ENCODE peak calls at places on chromosome 5, in ten cellular contexts. C is psoas muscle; E is foreskin fibroblast; Z is IMR-90; L is bronchial epithelial cell; K is AG09309; X is body of pancreas; A is dorsolateral prefrontal cortex; U is CD4-positive, alpha-beta T cell; T is tibial artery. V is an unnamed sample.

GRCh38 chr5:8070138-8070537 is 201.2 kb downstream of the MTRR start:
- DNase-seq in C (no peak), E (no peak), Z (no peak), L (no peak), K (no peak), X (no peak), A (no peak), U (no peak), T (no peak), V (no peak)

GRCh38 chr5:90293931-90294330 is 115.6 kb downstream of the CETN3 start:
- DNase-seq in C (no peak), E (no peak), Z (peak), L (peak), K (no peak), X (no peak), A (no peak), U (no peak), T (no peak), V (no peak)

GRCh38 chr5:68817696-68818695 is 275.8 kb upstream of the SLC30A5 start:
- DNase-seq in C (no peak), E (peak), Z (no peak), L (no peak), K (no peak), X (no peak), A (peak), U (no peak), T (no peak), V (no peak)

GRCh38 chr5:61322738-61323429 is 9.2 kb upstream of the ZSWIM6 start:
- DNase-seq in C (no peak), E (peak), Z (peak), L (peak), K (no peak), X (peak), A (no peak), U (no peak), T (no peak), V (peak)

GRCh38 chr5:148474025-148474511 is 90.3 kb downstream of the FBXO38 start:
- DNase-seq in C (peak), E (peak), Z (peak), L (no peak), K (no peak), X (peak), A (no peak), U (no peak), T (peak), V (no peak)

GRCh38 chr5:126656397-126657007 is 55.8 kb downstream of the PHAX start:
- DNase-seq in C (no peak), E (peak), Z (peak), L (peak), K (peak), X (no peak), A (no peak), U (no peak), T (no peak), V (no peak)

GRCh38 chr5:131303537-131303936 is 39.7 kb downstream of the CDC42SE2 start:
- DNase-seq in C (no peak), E (peak), Z (peak), L (peak), K (peak), X (no peak), A (no peak), U (no peak), T (no peak), V (no peak)

GRCh38 chr5:43066231-43066798 is 26.2 kb upstream of the ANXA2R start:
- DNase-seq in C (peak), E (peak), Z (peak), L (peak), K (no peak), X (peak), A (peak), U (peak), T (peak), V (peak)

GRCh38 chr5:88842784-88843183 is 40.2 kb downstream of the MEF2C start:
- DNase-seq in C (no peak), E (no peak), Z (no peak), L (no peak), K (no peak), X (no peak), A (no peak), U (no peak), T (no peak), V (no peak)

GRCh38 chr5:113020461-113021273 is 44.1 kb downstream of the DCP2 start:
- DNase-seq in C (no peak), E (peak), Z (peak), L (peak), K (no peak), X (no peak), A (no peak), U (peak), T (no peak), V (no peak)

GRCh38 chr5:14759744-14760547 is 95.4 kb downstream of the OTULIN start:
- DNase-seq in C (no peak), E (no peak), Z (no peak), L (no peak), K (no peak), X (no peak), A (no peak), U (no peak), T (no peak), V (no peak)

GRCh38 chr5:80864706-80865435 is 95.3 kb upstream of the RASGRF2 start:
- DNase-seq in C (no peak), E (no peak), Z (no peak), L (no peak), K (no peak), X (no peak), A (no peak), U (no peak), T (no peak), V (no peak)

GRCh38 chr5:68482199-68482598 is 266.6 kb downstream of the PIK3R1 start:
- DNase-seq in C (no peak), E (peak), Z (peak), L (no peak), K (no peak), X (no peak), A (no peak), U (no peak), T (no peak), V (no peak)

GRCh38 chr5:139378941-139379361 is 4.1 kb downstream of the SLC23A1 start:
- DNase-seq in C (no peak), E (no peak), Z (no peak), L (no peak), K (no peak), X (no peak), A (no peak), U (no peak), T (no peak), V (no peak)

GRCh38 chr5:150186796-150187356 is 3.0 kb upstream of the SLC6A7 start:
- DNase-seq in C (no peak), E (no peak), Z (no peak), L (no peak), K (no peak), X (no peak), A (no peak), U (no peak), T (no peak), V (no peak)

GRCh38 chr5:163869611-163870010 is 364.2 kb downstream of the MAT2B start:
- DNase-seq in C (no peak), E (no peak), Z (no peak), L (no peak), K (no peak), X (no peak), A (no peak), U (no peak), T (no peak), V (no peak)

GRCh38 chr5:127416896-127417295 is 100.5 kb upstream of the PRRC1 start:
- DNase-seq in C (no peak), E (no peak), Z (no peak), L (no peak), K (no peak), X (no peak), A (no peak), U (no peak), T (no peak), V (no peak)

GRCh38 chr5:123813937-123814624 is 302.1 kb downstream of the CSNK1G3 start:
- DNase-seq in C (no peak), E (peak), Z (peak), L (peak), K (peak), X (no peak), A (no peak), U (no peak), T (no peak), V (no peak)

GRCh38 chr5:116554764-116555163 is 19.9 kb downstream of the SEMA6A start:
- DNase-seq in C (no peak), E (no peak), Z (no peak), L (no peak), K (no peak), X (no peak), A (no peak), U (no peak), T (no peak), V (no peak)

GRCh38 chr5:169011009-169011408 is 289.9 kb downstream of the SLIT3 start:
- DNase-seq in C (no peak), E (no peak), Z (no peak), L (no peak), K (no peak), X (no peak), A (no peak), U (no peak), T (no peak), V (no peak)

GRCh38 chr5:68285857-68286611 is 70.5 kb downstream of the PIK3R1 start:
- DNase-seq in C (no peak), E (peak), Z (peak), L (peak), K (no peak), X (no peak), A (no peak), U (no peak), T (no peak), V (no peak)

GRCh38 chr5:77272206-77272605 is 61.7 kb downstream of the PDE8B start:
- DNase-seq in C (no peak), E (peak), Z (no peak), L (no peak), K (no peak), X (no peak), A (no peak), U (no peak), T (no peak), V (no peak)

GRCh38 chr5:78116167-78116566 is 178.3 kb downstream of the AP3B1 start:
- DNase-seq in C (no peak), E (no peak), Z (no peak), L (no peak), K (no peak), X (no peak), A (no peak), U (no peak), T (no peak), V (no peak)

GRCh38 chr5:79562351-79563246 is 48.7 kb upstream of the HOMER1 start:
- DNase-seq in C (no peak), E (peak), Z (peak), L (peak), K (peak), X (no peak), A (no peak), U (no peak), T (no peak), V (no peak)

GRCh38 chr5:141330299-141331080 is at the start of gene PCDHGA1:
- DNase-seq in C (no peak), E (peak), Z (peak), L (peak), K (peak), X (peak), A (no peak), U (peak), T (no peak), V (peak)

GRCh38 chr5:136128416-136128935 is 4.2 kb upstream of the SMAD5 start:
- DNase-seq in C (no peak), E (no peak), Z (no peak), L (no peak), K (no peak), X (no peak), A (no peak), U (no peak), T (no peak), V (no peak)

GRCh38 chr5:66609615-66610014 is 13.4 kb downstream of the MAST4 start:
- DNase-seq in C (no peak), E (no peak), Z (no peak), L (no peak), K (no peak), X (no peak), A (no peak), U (no peak), T (no peak), V (no peak)

GRCh38 chr5:38540348-38540747 is 16.1 kb downstream of the LIFR start:
- DNase-seq in C (peak), E (no peak), Z (no peak), L (no peak), K (no peak), X (peak), A (peak), U (no peak), T (peak), V (no peak)

GRCh38 chr5:172334641-172335040 is 51.1 kb upstream of the UBTD2 start:
- DNase-seq in C (no peak), E (no peak), Z (no peak), L (no peak), K (no peak), X (no peak), A (no peak), U (no peak), T (no peak), V (no peak)

GRCh38 chr5:152369298-152369697 is 35.8 kb downstream of the NMUR2 start:
- DNase-seq in C (no peak), E (no peak), Z (no peak), L (no peak), K (no peak), X (no peak), A (no peak), U (no peak), T (no peak), V (no peak)

GRCh38 chr5:14745188-14745563 is 80.7 kb downstream of the OTULIN start:
- DNase-seq in C (no peak), E (no peak), Z (no peak), L (no peak), K (no peak), X (no peak), A (no peak), U (no peak), T (no peak), V (no peak)

GRCh38 chr5:174755103-174755502 is 30.7 kb downstream of the MSX2 start:
- DNase-seq in C (no peak), E (no peak), Z (peak), L (peak), K (no peak), X (no peak), A (no peak), U (no peak), T (no peak), V (no peak)

GRCh38 chr5:149284501-149284900 is 12.8 kb downstream of the AFAP1L1 start:
- DNase-seq in C (peak), E (peak), Z (peak), L (peak), K (no peak), X (peak), A (no peak), U (no peak), T (peak), V (no peak)

GRCh38 chr5:83099445-83099844 is 22.1 kb downstream of the XRCC4 start:
- DNase-seq in C (no peak), E (no peak), Z (no peak), L (no peak), K (no peak), X (no peak), A (no peak), U (no peak), T (no peak), V (no peak)

DNA sequence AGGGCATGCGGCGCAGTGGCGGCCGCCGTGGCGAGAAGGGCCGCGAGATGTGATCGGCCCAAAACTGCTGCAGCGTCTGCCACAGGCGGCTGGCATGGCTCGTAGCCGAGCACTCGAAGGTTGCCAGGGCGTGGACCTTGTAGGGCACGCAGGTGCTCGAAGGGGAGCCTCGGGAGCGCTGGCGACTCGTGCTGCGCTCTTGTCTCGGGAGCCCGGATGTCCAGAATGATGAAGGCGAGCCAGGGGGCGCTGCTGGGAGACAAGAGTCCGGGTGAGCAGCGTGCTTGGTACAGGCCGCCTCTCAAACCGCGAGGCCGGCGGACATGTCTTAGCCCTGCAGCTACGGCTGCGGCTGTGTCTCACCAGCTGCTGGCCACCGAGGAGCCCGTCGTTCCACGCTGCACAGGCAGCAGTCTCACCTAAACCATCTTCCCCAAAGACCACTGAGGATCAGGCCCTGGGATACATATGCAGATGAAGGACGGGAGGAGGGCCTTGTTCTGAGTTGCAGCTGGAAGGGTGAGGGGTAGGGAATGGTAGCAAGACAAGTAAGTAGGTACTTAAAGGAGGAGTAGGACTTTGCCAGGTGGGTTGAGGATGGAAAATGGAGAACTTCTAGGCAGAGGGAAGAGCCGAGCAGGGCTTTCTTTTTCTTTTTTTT is 1.7 kb downstream of the CBY3 start:
- DNase-seq in C (peak), E (peak), Z (peak), L (peak), K (no peak), X (peak), A (peak), U (peak), T (peak), V (peak)
- TF ChIP-seq CTCF in C (peak), E (peak), Z (peak), L (peak), K (peak), X (peak), A (peak), U (peak), T (no peak), V (peak)

GRCh38 chr5:31181376-31181987 is 12.0 kb upstream of the CDH6 start:
- DNase-seq in C (no peak), E (no peak), Z (no peak), L (no peak), K (no peak), X (no peak), A (no peak), U (no peak), T (no peak), V (no peak)

GRCh38 chr5:31185951-31186350 is 7.5 kb upstream of the CDH6 start:
- DNase-seq in C (no peak), E (no peak), Z (no peak), L (no peak), K (no peak), X (no peak), A (no peak), U (no peak), T (no peak), V (no peak)

GRCh38 chr5:31182146-31182545 is 11.3 kb upstream of the CDH6 start:
- DNase-seq in C (no peak), E (no peak), Z (no peak), L (no peak), K (no peak), X (no peak), A (no peak), U (no peak), T (no peak), V (no peak)

GRCh38 chr5:31187591-31187990 is 5.9 kb upstream of the CDH6 start:
- DNase-seq in C (no peak), E (no peak), Z (no peak), L (no peak), K (no peak), X (no peak), A (no peak), U (no peak), T (no peak), V (no peak)

DNA sequence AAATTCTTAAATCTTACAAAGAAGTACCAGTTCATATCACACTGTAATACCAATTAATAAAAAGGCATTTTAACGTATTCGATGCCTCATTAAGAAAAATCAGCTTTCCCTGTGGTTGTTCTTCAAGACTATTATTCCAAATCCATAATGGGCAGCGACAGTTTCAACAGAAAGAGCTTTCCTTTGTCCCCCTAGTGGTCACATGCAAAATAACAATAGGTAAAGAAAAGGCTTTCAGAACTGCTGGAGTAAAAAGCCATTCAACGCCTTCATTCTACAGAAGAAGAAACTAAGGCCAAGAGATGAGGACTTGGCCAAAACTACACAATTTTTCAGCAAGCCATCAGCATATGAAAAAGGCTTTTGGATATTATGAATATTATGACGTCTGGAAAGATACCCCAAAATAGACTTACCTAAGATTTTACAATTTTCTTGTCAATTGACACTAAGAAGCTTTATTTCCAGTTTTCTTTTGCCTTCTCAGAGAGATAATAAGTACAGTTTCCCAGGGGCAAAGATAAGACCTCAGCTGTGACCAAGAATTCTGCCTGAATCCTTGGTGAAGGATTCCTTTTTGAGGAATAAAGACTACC is 6.7 kb upstream of the CDH6 start:
- DNase-seq in C (no peak), E (peak), Z (peak), L (peak), K (no peak), X (no peak), A (no peak), U (no peak), T (no peak), V (no peak)
- TF ChIP-seq CTCF in C (peak), E (peak), Z (peak), L (peak), K (peak), X (peak), A (peak), U (peak), T (peak), V (peak)

GRCh38 chr5:146541956-146542849 is 26.2 kb upstream of the GPR151 start:
- DNase-seq in C (peak), E (peak), Z (peak), L (peak), K (peak), X (peak), A (peak), U (peak), T (peak), V (peak)
- TF ChIP-seq CTCF in C (peak), E (peak), Z (peak), L (peak), K (peak), X (peak), A (peak), U (peak), T (peak), V (peak)

GRCh38 chr5:119439140-119439625 is 13.1 kb upstream of the HSD17B4 start:
- DNase-seq in C (no peak), E (no peak), Z (no peak), L (peak), K (no peak), X (peak), A (no peak), U (no peak), T (no peak), V (no peak)

GRCh38 chr5:119435436-119436132 is 16.7 kb upstream of the HSD17B4 start:
- DNase-seq in C (peak), E (peak), Z (peak), L (peak), K (no peak), X (peak), A (no peak), U (peak), T (peak), V (peak)
- TF ChIP-seq CTCF in C (no peak), E (peak), Z (peak), L (peak), K (peak), X (peak), A (no peak), U (peak), T (no peak), V (peak)